ENCODE peak calls at places on chromosomes 12 and 14, in nine cellular contexts. K is tibial nerve, M is IMR-90, B is GM23248, O is dorsolateral prefrontal cortex, G is astrocyte of the spinal cord, S is HCT116, R is astrocyte, P is GM12865. Z is an unnamed sample.
A peak's percentile ranks its signal among the peaks of the same experiment; 100 is the strongest.

GRCh38 chr12:59055204-59055839 is 135.0 kb upstream of the LRIG3 start:
- DNase-seq in K (no peak), M (peak; percentile 83), B (peak; percentile 81), O (no peak), G (peak; percentile 78), S (peak; percentile 78), R (peak; percentile 69), P (peak; percentile 37), Z (peak; percentile 48)

GRCh38 chr12:52191841-52192791 is at the start of gene KRT80:
- DNase-seq in K (peak; percentile 73), M (peak; percentile 99), B (peak; percentile 99), O (peak; percentile 65), G (peak; percentile 98), S (peak; percentile 97), R (peak; percentile 99), P (no peak), Z (peak; percentile 96)

GRCh38 chr12:88393017-88393767 is 187.1 kb downstream of the KITLG start:
- DNase-seq in K (no peak), M (peak; percentile 35), B (peak; percentile 42), O (no peak), G (peak; percentile 43), S (peak; percentile 27), R (peak; percentile 10), P (peak; percentile 53), Z (no peak)

GRCh38 chr12:108839011-108839889 is 18.1 kb downstream of the SSH1 start:
- DNase-seq in K (no peak), M (peak; percentile 58), B (peak; percentile 84), O (no peak), G (peak; percentile 69), S (no peak), R (peak; percentile 82), P (no peak), Z (no peak)

GRCh38 chr14:104795781-104796681 is 483 bp upstream of the AKT1 start:
- DNase-seq in K (no peak), M (no peak), B (peak; percentile 73), O (no peak), G (no peak), S (no peak), R (no peak), P (peak; percentile 66), Z (no peak)

GRCh38 chr14:56581041-56581727 is 1.6 kb downstream of the TMEM260 start:
- DNase-seq in K (no peak), M (no peak), B (peak; percentile 6), O (no peak), G (no peak), S (no peak), R (no peak), P (peak; percentile 5), Z (no peak)

GRCh38 chr14:30603402-30603801 is 18.7 kb upstream of the SCFD1 start:
- DNase-seq in K (no peak), M (no peak), B (no peak), O (no peak), G (no peak), S (no peak), R (no peak), P (no peak), Z (no peak)

GRCh38 chr14:64950889-64951288 is 8.3 kb upstream of the GPX2 start:
- DNase-seq in K (no peak), M (no peak), B (no peak), O (no peak), G (no peak), S (no peak), R (no peak), P (no peak), Z (no peak)

GRCh38 chr12:55719371-55719770 is 822 bp upstream of the RDH5 start:
- DNase-seq in K (no peak), M (no peak), B (no peak), O (no peak), G (no peak), S (no peak), R (no peak), P (no peak), Z (no peak)

GRCh38 chr12:55720071-55720564 is at the start of gene RDH5:
- DNase-seq in K (no peak), M (peak; percentile 89), B (peak; percentile 94), O (no peak), G (peak; percentile 78), S (no peak), R (peak; percentile 92), P (no peak), Z (peak; percentile 82)

GRCh38 chr12:55718020-55718419 is 2.2 kb upstream of the RDH5 start:
- DNase-seq in K (no peak), M (no peak), B (no peak), O (no peak), G (no peak), S (no peak), R (peak; percentile 39), P (no peak), Z (no peak)

GRCh38 chr12:55717397-55718007 is 1.7 kb downstream of the BLOC1S1 start:
- DNase-seq in K (no peak), M (peak; percentile 86), B (peak; percentile 74), O (no peak), G (peak; percentile 74), S (no peak), R (peak; percentile 74), P (peak; percentile 24), Z (no peak)

DNA sequence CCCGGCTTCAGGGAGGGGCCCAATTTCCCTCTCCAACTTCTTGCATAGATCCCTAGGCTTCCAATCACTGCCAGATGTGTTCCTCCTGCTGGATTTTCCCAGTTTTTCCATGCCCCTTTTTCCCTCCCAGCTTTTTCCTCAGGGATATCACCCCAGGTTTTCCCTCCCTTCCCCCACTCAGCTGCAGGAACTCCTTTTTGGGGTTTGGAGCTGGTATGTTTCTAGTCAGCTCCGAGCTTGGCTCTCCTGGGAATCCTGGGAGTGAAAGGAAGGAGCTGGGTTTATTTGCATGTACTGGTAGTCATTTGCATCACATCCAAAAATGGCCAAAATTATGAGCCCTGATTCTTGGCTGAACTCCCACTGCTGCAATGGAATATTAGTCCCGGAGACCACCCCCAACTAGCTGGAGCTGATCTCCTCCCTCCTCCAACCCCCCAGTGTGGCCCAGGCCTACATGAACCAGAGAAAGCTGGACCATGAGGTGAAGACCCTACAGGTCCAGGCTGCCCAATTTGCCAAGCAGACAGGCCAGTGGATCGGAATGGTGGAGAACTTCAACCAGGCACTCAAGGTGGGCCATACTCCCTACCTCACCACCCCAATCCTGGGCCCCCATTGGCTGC is 1.4 kb upstream of the RDH5 start:
- DNase-seq in K (no peak), M (no peak), B (no peak), O (no peak), G (no peak), S (no peak), R (no peak), P (no peak), Z (no peak)
- H3K4me3 ChIP-seq in K (peak overlapping the region; percentile 0), M (no peak overlapping the region), B (peak overlapping the region; percentile 85), O (no peak overlapping the region), G (no peak overlapping the region), S (no peak overlapping the region), R (peak overlapping the region; percentile 37), P (no peak overlapping the region), Z (no peak overlapping the region)

GRCh38 chr12:26428420-26428819 is 233.0 kb downstream of the SSPN start:
- DNase-seq in K (no peak), M (peak; percentile 51), B (peak; percentile 41), O (no peak), G (no peak), S (no peak), R (peak; percentile 8), P (no peak), Z (no peak)

GRCh38 chr12:26434299-26434915 is 239.0 kb downstream of the SSPN start:
- DNase-seq in K (peak; percentile 51), M (peak; percentile 68), B (peak; percentile 86), O (no peak), G (peak; percentile 62), S (peak; percentile 61), R (peak; percentile 26), P (peak; percentile 67), Z (peak; percentile 18)

GRCh38 chr12:26435005-26435404 is 239.6 kb downstream of the SSPN start:
- DNase-seq in K (no peak), M (no peak), B (no peak), O (no peak), G (no peak), S (no peak), R (no peak), P (no peak), Z (no peak)

GRCh38 chr12:26429070-26429691 is 233.8 kb downstream of the SSPN start:
- DNase-seq in K (no peak), M (no peak), B (no peak), O (no peak), G (no peak), S (no peak), R (no peak), P (no peak), Z (no peak)

DNA sequence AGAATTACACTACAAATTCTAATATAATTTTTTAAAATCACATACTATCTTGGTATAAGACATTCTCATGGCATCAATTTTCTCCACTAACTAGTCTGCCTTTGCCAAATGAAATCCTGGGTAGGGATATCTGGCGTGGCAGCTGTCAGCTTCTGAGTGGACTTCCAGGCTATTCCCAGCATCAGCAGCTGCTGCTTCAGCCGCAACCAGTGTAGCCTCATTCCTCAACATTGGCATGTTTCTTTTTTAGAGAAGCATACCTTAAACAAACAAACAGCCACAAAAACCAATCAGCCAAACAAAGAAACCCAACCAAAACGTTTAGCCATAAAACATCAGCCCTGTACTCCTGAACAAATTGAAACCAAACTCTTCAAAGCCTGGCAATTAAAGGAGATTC is 235.8 kb downstream of the SSPN start:
- DNase-seq in K (no peak), M (no peak), B (no peak), O (no peak), G (no peak), S (no peak), R (no peak), P (no peak), Z (no peak)
- H3K4me3 ChIP-seq in K (no peak overlapping the region), M (no peak overlapping the region), B (no peak overlapping the region), O (no peak overlapping the region), G (no peak overlapping the region), S (no peak overlapping the region), R (no peak overlapping the region), P (no peak overlapping the region), Z (no peak overlapping the region)

GRCh38 chr14:100568998-100569733 is 18.1 kb downstream of the BEGAIN start:
- DNase-seq in K (no peak), M (no peak), B (peak; percentile 19), O (no peak), G (no peak), S (no peak), R (no peak), P (no peak), Z (no peak)

GRCh38 chr14:100570726-100571454 is 16.3 kb downstream of the BEGAIN start:
- DNase-seq in K (no peak), M (no peak), B (no peak), O (no peak), G (no peak), S (no peak), R (no peak), P (no peak), Z (no peak)

GRCh38 chr14:100567877-100568163 is 19.4 kb downstream of the BEGAIN start:
- DNase-seq in K (no peak), M (no peak), B (peak; percentile 22), O (no peak), G (no peak), S (no peak), R (no peak), P (no peak), Z (no peak)

GRCh38 chr14:100568164-100568997 is 18.8 kb downstream of the BEGAIN start:
- DNase-seq in K (no peak), M (no peak), B (peak; percentile 33), O (no peak), G (no peak), S (no peak), R (no peak), P (no peak), Z (no peak)

GRCh38 chr14:100569734-100570251 is 17.4 kb downstream of the BEGAIN start:
- DNase-seq in K (no peak), M (no peak), B (no peak), O (no peak), G (no peak), S (no peak), R (no peak), P (no peak), Z (no peak)
- H3K4me3 ChIP-seq in K (peak overlapping the region; percentile 72), M (no peak overlapping the region), B (no peak overlapping the region), O (peak overlapping the region; percentile 68), G (no peak overlapping the region), S (no peak overlapping the region), R (no peak overlapping the region), P (no peak overlapping the region), Z (no peak overlapping the region)

DNA sequence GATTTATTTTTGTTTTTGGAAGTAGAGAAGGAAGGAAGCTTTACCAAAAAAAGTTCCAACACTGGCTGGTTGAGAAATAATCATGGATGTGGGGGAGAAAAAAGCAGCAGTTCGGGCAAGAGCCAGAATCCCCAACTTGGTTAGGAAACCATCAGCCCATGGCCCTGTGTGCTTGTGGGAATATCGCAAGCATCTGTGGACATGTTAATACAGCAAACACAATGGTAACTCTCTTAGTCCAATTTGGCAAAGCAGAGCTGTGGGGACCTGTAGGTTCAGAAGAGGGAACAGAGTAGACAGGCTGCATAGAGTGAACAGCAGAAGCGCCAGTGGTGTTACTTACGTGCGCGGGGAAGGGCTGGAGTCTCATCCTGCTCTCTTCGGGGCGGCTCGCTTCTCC is 46.8 kb downstream of the TCHP start:
- DNase-seq in K (no peak), M (no peak), B (no peak), O (no peak), G (no peak), S (no peak), R (no peak), P (no peak), Z (no peak)
- H3K4me3 ChIP-seq in K (no peak overlapping the region), M (no peak overlapping the region), B (no peak overlapping the region), O (no peak overlapping the region), G (no peak overlapping the region), S (no peak overlapping the region), R (no peak overlapping the region), P (no peak overlapping the region), Z (no peak overlapping the region)

Z was measured in skeletal muscle cell.